ENCODE peak calls at places on chromosomes 7 and 10, in nine cellular contexts. G, Q, F, D, K, H, X, S and T are unnamed samples. For H3K4me1, the result is how much of the 10 kb centered on the place peaks cover.

GRCh38 chr10:126384269-126384873 is 3.9 kb downstream of the ADAM12 start:
- DNase-seq in F (no peak), H (no peak), G (peak), S (no peak), D (no peak), K (no peak), X (peak), Q (no peak), T (no peak)

GRCh38 chr7:65250216-65250615 is 123.4 kb upstream of the ZNF92 start:
- DNase-seq in Q (no peak), K (no peak), H (no peak), G (no peak), D (no peak), F (no peak), X (no peak), S (no peak), T (no peak)

GRCh38 chr7:133837248-133837647 is 289.9 kb upstream of the LRGUK start:
- DNase-seq in G (no peak), F (no peak), Q (no peak), D (no peak), X (no peak), K (no peak), H (no peak), S (no peak), T (no peak)

GRCh38 chr7:146892151-146892550 is 775.5 kb downstream of the CNTNAP2 start:
- DNase-seq in K (no peak), G (no peak), F (no peak), H (no peak), Q (no peak), X (no peak), S (no peak), D (no peak), T (no peak)

GRCh38 chr7:24882989-24883631 is 96.9 kb downstream of the OSBPL3 start:
- DNase-seq in H (no peak), X (peak), G (no peak), K (no peak), Q (peak), D (no peak), F (no peak), S (peak), T (no peak)

GRCh38 chr7:151157645-151158329 is 9.7 kb downstream of the GBX1 start:
- DNase-seq in K (no peak), S (no peak), D (no peak), G (peak), F (no peak), Q (no peak), H (no peak), X (peak), T (no peak)

GRCh38 chr7:90552521-90552920 is 43.6 kb upstream of the CDK14 start:
- DNase-seq in Q (no peak), X (peak), G (no peak), H (no peak), F (no peak), D (no peak), S (no peak), K (no peak), T (no peak)

GRCh38 chr7:16929146-16929762 is 47.5 kb upstream of the AGR3 start:
- DNase-seq in Q (no peak), H (no peak), S (no peak), F (no peak), K (no peak), X (no peak), D (no peak), G (no peak), T (no peak)

GRCh38 chr7:70052691-70053090 is 454.4 kb downstream of the AUTS2 start:
- DNase-seq in D (no peak), H (no peak), S (no peak), X (no peak), G (no peak), Q (no peak), K (no peak), F (no peak), T (no peak)

GRCh38 chr7:77940647-77941046 is 142.1 kb downstream of the PHTF2 start:
- DNase-seq in H (no peak), X (peak), F (no peak), Q (no peak), S (no peak), G (peak), D (no peak), K (peak), T (no peak)

GRCh38 chr7:124603066-124603465 is 162.5 kb downstream of the GPR37 start:
- DNase-seq in D (no peak), G (no peak), Q (no peak), S (no peak), H (no peak), X (peak), K (no peak), F (no peak), T (no peak)

GRCh38 chr10:85978566-85979358 is 387.8 kb downstream of the GRID1 start:
- DNase-seq in Q (no peak), G (no peak), K (no peak), D (no peak), F (no peak), S (no peak), X (no peak), H (no peak), T (no peak)

GRCh38 chr10:44780461-44780860 is 130.7 kb upstream of the TMEM72 start:
- DNase-seq in Q (no peak), H (no peak), X (no peak), F (no peak), G (no peak), S (no peak), D (no peak), K (no peak), T (no peak)

GRCh38 chr10:110783509-110784103 is 88.1 kb upstream of the PDCD4 start:
- DNase-seq in Q (no peak), S (no peak), G (no peak), D (no peak), H (no peak), X (peak), F (no peak), K (no peak), T (no peak)

GRCh38 chr7:24283559-24283899 is 461 bp upstream of the NPY start:
- DNase-seq in F (peak), X (no peak), D (no peak), G (no peak), S (no peak), K (no peak), Q (no peak), H (no peak), T (no peak)

GRCh38 chr10:42935466-42935865 is 141.4 kb upstream of the RET start:
- DNase-seq in Q (no peak), H (peak), G (no peak), F (no peak), D (no peak), K (no peak), S (no peak), X (no peak), T (no peak)

GRCh38 chr7:119223930-119224329 is 999.4 kb downstream of the ANKRD7 start:
- DNase-seq in K (no peak), G (no peak), X (no peak), F (no peak), D (no peak), S (no peak), H (no peak), Q (no peak), T (no peak)

GRCh38 chr7:25361388-25361787 is 133.1 kb upstream of the NPVF start:
- DNase-seq in D (no peak), H (no peak), F (no peak), X (no peak), G (no peak), K (no peak), S (no peak), Q (no peak), T (no peak)

GRCh38 chr7:157517782-157518513 is 181.1 kb downstream of the DNAJB6 start:
- DNase-seq in G (no peak), D (no peak), K (peak), F (peak), H (peak), X (no peak), S (no peak), Q (peak), T (no peak)

GRCh38 chr10:74047871-74048270 is 50.0 kb downstream of the VCL start:
- DNase-seq in H (no peak), Q (no peak), S (no peak), K (no peak), D (no peak), X (peak), F (no peak), G (no peak), T (no peak)

GRCh38 chr7:30027065-30027456 is 559 bp upstream of the FKBP14 start:
- DNase-seq in X (peak), G (peak), D (peak), H (no peak), K (peak), Q (no peak), F (no peak), S (no peak), T (no peak)

GRCh38 chr7:18459846-18460245 is 35.7 kb upstream of the HDAC9 start:
- DNase-seq in S (no peak), X (no peak), K (no peak), H (no peak), D (no peak), F (no peak), G (no peak), Q (no peak), T (no peak)

GRCh38 chr7:18457832-18458231 is 37.7 kb upstream of the HDAC9 start:
- DNase-seq in H (no peak), X (no peak), D (no peak), Q (no peak), G (no peak), K (no peak), S (peak), F (no peak), T (no peak)

GRCh38 chr7:18461785-18462467 is 33.6 kb upstream of the HDAC9 start:
- DNase-seq in S (no peak), K (no peak), D (no peak), F (no peak), G (no peak), H (no peak), X (no peak), Q (no peak), T (no peak)

GRCh38 chr7:18458830-18459229 is 36.7 kb upstream of the HDAC9 start:
- DNase-seq in G (no peak), X (no peak), F (no peak), H (no peak), D (no peak), S (no peak), K (no peak), Q (no peak), T (no peak)

DNA sequence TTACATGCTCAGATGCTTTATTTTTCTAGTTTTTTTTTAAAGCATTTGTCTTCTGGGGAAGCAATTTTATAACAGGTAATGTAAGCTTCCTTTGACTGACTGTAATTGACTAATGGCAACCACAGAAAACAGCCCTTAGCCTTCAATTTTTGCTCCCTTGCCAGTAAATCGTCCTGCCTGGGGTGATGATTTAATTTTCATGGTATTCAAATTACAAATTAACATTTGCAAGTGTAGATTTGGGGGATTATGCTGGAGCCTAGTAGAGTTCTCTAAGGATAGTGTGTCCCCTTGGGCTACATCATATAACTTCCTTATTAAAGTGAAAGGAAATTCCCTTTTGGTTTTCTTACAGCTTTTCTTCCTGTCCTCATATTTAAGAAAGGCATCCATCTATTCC is 36.1 kb upstream of the HDAC9 start:
- DNase-seq in Q (no peak), D (no peak), H (no peak), K (no peak), F (no peak), G (no peak), X (no peak), S (no peak), T (no peak)
- H3K4me3 ChIP-seq in Q (no peak), D (no peak), H (no peak), K (no peak), F (no peak), G (no peak), X (no peak), S (no peak), T (no peak)

DNA sequence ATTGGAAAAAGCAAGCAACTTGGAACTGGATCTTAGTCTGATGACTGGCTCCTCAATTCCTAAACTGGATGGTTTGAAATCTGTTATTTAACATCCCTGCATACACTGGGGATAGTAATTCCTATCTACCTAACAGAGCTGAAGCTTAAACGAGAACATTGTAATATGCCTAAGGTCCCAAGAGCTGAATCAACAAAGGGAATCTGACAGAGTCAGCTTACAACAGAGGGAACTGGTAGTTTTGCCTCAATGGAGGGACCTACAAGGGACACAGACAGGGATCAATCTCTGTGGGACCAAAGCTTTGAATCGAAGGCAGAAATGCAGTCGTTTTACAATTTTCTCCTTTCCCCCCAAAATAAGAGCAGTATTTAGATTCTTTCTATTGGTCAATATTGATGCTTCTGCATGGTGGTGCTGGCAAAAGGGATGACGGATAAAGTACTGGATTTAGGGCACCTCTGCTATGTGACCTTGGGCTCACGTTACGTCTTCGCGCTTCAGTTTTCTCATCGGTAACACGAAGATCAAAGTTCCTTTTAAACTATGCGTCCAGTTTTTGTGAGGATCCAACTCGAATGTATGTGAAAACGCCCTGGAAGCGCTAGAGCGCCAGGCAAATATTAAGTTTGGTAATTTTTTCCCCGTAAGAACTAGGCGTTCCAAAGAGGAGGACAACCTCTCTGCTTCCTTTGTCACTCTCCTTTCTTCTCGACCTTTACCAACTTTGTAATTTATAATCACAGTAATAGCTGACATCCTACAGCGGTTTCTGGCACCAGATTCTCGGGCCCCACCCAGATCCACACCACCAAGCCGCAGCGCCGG is 1.1 kb downstream of the ACTR1A start:
- DNase-seq in K (no peak), X (peak), Q (no peak), H (no peak), G (no peak), F (no peak), D (no peak), S (no peak), T (no peak)
- TF ChIP-seq POLR2A in K (no peak), X (peak), Q (peak), H (no peak), G (no peak), F (no peak), D (peak), S (no peak), T (peak)

GRCh38 chr10:127774771-127775559 is 38.0 kb downstream of the FOXI2 start:
- DNase-seq in K (no peak), F (no peak), S (no peak), Q (no peak), H (no peak), G (no peak), D (no peak), X (no peak), T (no peak)
- H3K4me1 ChIP-seq in K (under half), F (under half), S (under half), Q (under half), H (under half), G (under half), D (under half), X (under half), T (under half)

DNA sequence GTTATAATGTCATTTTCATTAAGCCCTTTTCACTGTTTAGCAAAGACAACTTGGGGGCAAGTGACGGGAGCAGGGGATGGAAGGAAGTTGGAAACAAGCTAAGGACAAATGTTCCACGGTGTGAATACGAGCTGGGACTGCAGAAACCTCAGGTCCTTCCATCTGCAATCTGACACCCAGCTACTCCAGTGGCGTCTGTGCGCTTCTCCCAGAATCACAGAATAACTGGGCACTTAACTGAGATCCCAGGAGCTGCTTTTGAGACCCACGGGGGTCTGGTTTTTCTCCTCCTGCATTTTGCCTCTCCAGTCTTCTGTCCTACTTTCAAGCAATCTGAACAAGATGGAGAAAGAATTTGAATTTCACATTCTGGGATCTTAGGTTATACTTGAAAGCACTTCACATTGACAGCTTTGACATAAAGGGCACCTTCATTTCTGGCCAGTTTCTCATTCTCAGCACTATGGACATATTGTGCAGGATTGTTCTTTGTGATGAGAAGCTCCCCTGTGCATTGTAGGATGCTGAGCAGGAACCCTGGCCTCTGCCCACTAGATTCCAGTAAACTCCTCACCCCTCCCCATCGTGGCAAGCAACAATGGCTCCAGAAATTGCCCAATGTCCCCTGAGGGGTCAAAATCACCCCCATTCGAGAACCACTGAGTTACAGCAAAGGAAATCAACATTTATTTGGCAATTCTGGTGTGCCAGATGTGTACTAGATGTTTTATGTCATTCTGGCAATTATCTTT is 194.1 kb downstream of the CACNB2 start:
- DNase-seq in D (no peak), G (no peak), K (no peak), X (peak), H (no peak), S (no peak), F (no peak), Q (no peak), T (no peak)
- H3K4me3 ChIP-seq in D (no peak), G (no peak), K (no peak), X (peak), H (no peak), S (no peak), F (no peak), Q (peak), T (peak)

GRCh38 chr10:118340486-118340885 is 1.6 kb downstream of the FAM204A start:
- DNase-seq in K (no peak), G (no peak), D (no peak), Q (no peak), S (no peak), F (no peak), H (no peak), X (no peak), T (no peak)

GRCh38 chr10:118343115-118343514 is 991 bp upstream of the FAM204A start:
- DNase-seq in X (peak), H (no peak), F (no peak), D (no peak), G (peak), Q (no peak), S (no peak), K (no peak), T (no peak)

GRCh38 chr10:118343549-118343948 is 1.4 kb upstream of the FAM204A start:
- DNase-seq in K (no peak), H (no peak), F (no peak), D (no peak), X (no peak), G (no peak), S (no peak), Q (no peak), T (no peak)

GRCh38 chr10:118342638-118343020 is 505 bp upstream of the FAM204A start:
- DNase-seq in K (peak), G (no peak), H (no peak), X (no peak), Q (no peak), F (no peak), S (no peak), D (no peak), T (no peak)

DNA sequence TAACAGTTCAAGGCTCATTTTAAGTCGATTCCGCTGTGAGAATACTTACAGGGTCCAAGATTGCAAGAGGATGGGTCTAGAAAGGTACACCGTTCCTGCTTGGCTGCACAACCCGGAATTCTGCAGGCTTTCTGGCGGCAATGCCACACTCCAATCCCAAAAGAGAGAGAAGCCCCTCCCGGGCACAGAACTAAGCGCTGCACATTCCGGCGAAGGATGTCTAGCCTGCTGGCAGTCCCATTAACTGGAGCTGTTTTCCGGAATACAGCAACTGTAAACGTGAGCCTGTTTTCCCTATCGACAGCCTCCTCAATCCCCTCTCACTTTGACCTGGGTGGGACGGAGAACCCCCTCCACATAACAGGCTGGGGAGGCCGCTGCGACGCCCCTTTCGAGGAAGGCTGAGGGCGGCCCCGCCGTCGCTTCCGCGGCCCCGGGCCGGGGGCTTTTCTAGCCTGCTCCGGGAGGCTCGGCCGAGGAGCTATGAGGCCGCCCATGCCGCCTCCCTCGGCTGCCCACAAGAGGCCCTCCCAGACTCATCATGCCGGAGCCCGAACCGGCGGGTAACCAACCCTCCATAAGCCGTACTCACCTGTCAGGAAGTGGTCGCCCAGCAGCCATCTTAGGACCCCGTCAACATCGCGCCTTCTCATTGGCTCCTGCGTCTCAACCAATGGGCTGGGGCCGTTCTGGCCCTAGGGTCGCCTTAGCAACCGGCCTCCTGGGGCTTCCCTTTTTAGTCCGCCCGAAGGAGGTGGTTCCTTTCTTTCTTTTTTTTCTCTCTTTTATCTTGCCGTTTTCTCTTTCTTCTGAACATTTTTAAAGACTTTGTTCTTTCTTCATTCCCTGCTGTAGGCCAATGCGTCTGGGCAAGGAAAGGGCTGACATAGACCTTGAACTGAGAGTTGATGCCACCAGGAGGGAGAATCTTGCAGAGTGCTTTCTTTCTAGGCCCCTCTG is at the start of gene FAM204A:
- DNase-seq in Q (peak), F (peak), S (peak), D (peak), H (peak), X (peak), K (peak), G (peak), T (peak)
- TF ChIP-seq POLR2A in Q (peak), F (peak), S (no peak), D (no peak), H (no peak), X (peak), K (peak), G (peak), T (peak)